ENCODE peak calls at places on chromosomes 13 and 19, in five cellular contexts. L is esophagus squamous epithelium, Y is ascending aorta, R is GM23338, T is fibroblast of mammary gland. U is an unnamed sample.

GRCh38 chr19:34428549-34429285 is 536 bp downstream of the UBA2 start:
- DNase-seq in L (no peak), Y (no peak), R (peak; percentile 37), T (peak; percentile 28), U (no peak)

GRCh38 chr19:55113570-55114039 is 3.8 kb downstream of the PPP1R12C start:
- DNase-seq in L (no peak), Y (peak; percentile 90), R (peak; percentile 91), T (peak; percentile 93), U (no peak)

GRCh38 chr19:42508892-42509444 is 19.3 kb downstream of the CEACAM1 start:
- DNase-seq in L (no peak), Y (no peak), R (no peak), T (no peak), U (no peak)

GRCh38 chr13:112781881-112782361 is 92.1 kb downstream of the ATP11A start:
- DNase-seq in L (no peak), Y (no peak), R (no peak), T (no peak), U (no peak)

GRCh38 chr19:14318873-14319272 is 62.4 kb upstream of the ADGRE5 start:
- DNase-seq in L (no peak), Y (no peak), R (peak; percentile 80), T (no peak), U (no peak)

GRCh38 chr13:21395953-21396352 is 63.1 kb downstream of the ZDHHC20 start:
- DNase-seq in L (no peak), Y (no peak), R (no peak), T (no peak), U (no peak)

GRCh38 chr19:55526216-55527196 is 10.4 kb downstream of the SBK2 start:
- DNase-seq in L (no peak), Y (no peak), R (peak; percentile 40), T (peak; percentile 87), U (no peak)

GRCh38 chr19:6543866-6544347 is 13.1 kb downstream of the TNFSF9 start:
- DNase-seq in L (no peak), Y (no peak), R (no peak), T (no peak), U (no peak)

GRCh38 chr19:47750752-47751151 is 5.4 kb downstream of the NOP53 start:
- DNase-seq in L (no peak), Y (no peak), R (no peak), T (no peak), U (no peak)

GRCh38 chr19:42515241-42515832 is 12.9 kb downstream of the CEACAM1 start:
- DNase-seq in L (no peak), Y (no peak), R (no peak), T (no peak), U (no peak)

GRCh38 chr13:49869514-49869913 is 66.6 kb downstream of the SPRYD7 start:
- DNase-seq in L (no peak), Y (no peak), R (peak; percentile 73), T (peak; percentile 47), U (no peak)

GRCh38 chr13:104385409-104385808 is 1319.2 kb upstream of the SLC10A2 start:
- DNase-seq in L (no peak), Y (no peak), R (no peak), T (peak; percentile 48), U (no peak)

GRCh38 chr19:46471116-46471733 is at the start of gene PNMA8A:
- DNase-seq in L (no peak), Y (peak; percentile 55), R (peak; percentile 96), T (peak; percentile 71), U (no peak)

GRCh38 chr13:33139186-33139585 is 123.0 kb downstream of the KL start:
- DNase-seq in L (no peak), Y (no peak), R (no peak), T (no peak), U (no peak)

GRCh38 chr13:50202485-50202884 is 187.2 kb downstream of the KCNRG start:
- DNase-seq in L (no peak), Y (no peak), R (no peak), T (no peak), U (no peak)

GRCh38 chr19:49687566-49688316 is 1.7 kb upstream of the ADM5 start:
- DNase-seq in L (no peak), Y (no peak), R (peak; percentile 55), T (no peak), U (no peak)

GRCh38 chr19:49513746-49514118 is 1.3 kb downstream of the FCGRT start:
- DNase-seq in L (no peak), Y (no peak), R (no peak), T (no peak), U (no peak)

DNA sequence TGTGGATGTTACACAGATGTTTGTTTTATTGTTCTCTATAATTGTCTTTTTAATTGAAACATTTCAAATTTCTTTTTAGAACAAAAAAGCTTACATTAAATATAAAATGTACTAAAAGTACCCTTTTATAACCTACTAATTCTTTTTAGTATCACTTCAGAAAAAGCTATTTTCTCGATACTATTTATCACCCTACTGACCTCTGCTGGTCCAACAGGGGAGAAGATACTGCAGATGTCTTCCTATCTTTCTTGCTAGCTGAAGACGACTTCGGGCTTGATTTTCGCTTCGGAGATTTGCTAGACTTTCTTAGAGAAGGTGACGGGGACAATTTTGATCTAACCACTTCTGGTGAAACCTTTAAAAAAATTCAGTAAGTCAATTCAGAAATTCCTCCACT is 42.4 kb downstream of the ZC3H13 start:
- DNase-seq in L (no peak), Y (no peak), R (peak; percentile 49), T (peak; percentile 17), U (no peak)
- TF ChIP-seq CTCF in L (no peak), Y (no peak), R (peak; percentile 55), T (peak; percentile 45), U (no peak)

DNA sequence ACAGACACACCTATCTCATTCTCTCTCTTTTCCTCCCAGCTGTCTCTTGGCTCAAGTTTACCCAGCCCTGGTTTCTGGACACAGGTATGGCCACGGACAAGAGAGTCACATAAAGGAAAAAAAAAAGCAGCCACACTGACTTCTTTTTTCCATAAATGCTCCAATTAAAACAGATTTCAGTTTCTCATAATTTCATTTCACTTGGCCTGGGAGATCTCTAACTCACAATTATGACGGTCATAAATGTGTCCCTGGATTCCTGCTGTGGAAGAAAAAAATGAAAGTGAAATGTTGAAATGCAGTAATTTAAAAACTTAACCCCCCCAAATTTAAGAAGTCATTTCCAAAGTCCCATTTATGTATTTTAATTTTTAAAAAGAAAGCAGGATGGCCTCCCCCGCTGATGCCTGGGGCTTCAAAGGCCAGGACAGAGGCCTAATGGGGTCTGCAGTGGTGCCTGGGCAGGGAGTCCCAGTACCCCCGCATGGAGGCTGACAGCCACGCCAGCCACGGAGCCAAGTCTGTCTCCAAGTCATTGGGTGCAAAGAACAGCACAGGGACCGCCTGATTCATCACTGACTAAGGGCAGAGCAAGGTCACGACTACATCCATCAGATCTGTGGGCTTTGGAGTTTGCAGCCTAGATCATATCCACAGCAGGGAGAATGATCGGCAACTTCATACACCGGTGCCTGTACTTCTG is 79.7 kb downstream of the TSHZ3 start:
- DNase-seq in L (no peak), Y (no peak), R (no peak), T (peak; percentile 36), U (no peak)
- TF ChIP-seq CTCF in L (no peak), Y (no peak), R (no peak), T (no peak), U (no peak)

GRCh38 chr19:2523630-2524311 is 47.8 kb downstream of the GADD45B start:
- DNase-seq in L (no peak), Y (no peak), R (peak; percentile 60), T (peak; percentile 64), U (no peak)
- TF ChIP-seq CTCF in L (no peak), Y (peak; percentile 38), R (peak; percentile 18), T (peak; percentile 47), U (no peak)

DNA sequence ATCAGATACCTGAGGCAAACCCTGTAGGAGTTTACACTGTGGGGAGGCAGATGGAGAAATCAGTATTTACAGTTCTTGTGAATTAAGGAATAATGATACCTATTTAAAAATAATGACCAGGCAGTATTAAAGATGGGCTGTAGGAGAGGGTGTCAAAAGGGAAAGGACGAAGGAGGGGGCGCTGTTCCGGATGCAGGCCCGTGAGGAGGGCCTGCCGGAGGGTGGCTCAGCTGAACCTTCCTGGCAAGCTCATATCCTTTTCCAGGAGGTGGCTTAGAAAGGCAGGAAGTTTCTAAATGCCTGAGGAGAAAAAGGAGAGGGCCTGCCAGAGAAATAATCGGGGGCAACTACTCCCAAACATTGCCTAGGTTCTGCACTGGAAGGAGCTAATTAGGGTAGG is 46.6 kb downstream of the MBNL2 start:
- DNase-seq in L (no peak), Y (no peak), R (peak; percentile 43), T (no peak), U (no peak)
- TF ChIP-seq CTCF in L (peak; percentile 13), Y (no peak), R (peak; percentile 45), T (peak; percentile 7), U (no peak)